ENCODE peak calls at places on chromosomes 5 and 9, in ten cellular contexts. O is mammary epithelial cell, M is endothelial cell, N is dorsolateral prefrontal cortex, Q is RWPE1, A is cardiac fibroblast, K is heart right ventricle, B is foreskin fibroblast, T is B cell, L is RWPE2. C is an unnamed sample.

GRCh38 chr9:132163457-132163875 is 1.6 kb downstream of the NTNG2 start:
- DNase-seq in O (no peak), M (no peak), Q (no peak), B (peak), T (no peak), N (no peak), A (no peak), L (no peak), K (no peak), C (no peak)

GRCh38 chr9:128702949-128703615 is 779 bp downstream of the PKN3 start:
- DNase-seq in K (peak), L (no peak), O (no peak), N (no peak), M (no peak), B (peak), Q (peak), T (no peak), A (no peak), C (no peak)

GRCh38 chr9:7570107-7570720 is 229.4 kb downstream of the DMAC1 start:
- DNase-seq in L (no peak), O (peak), N (no peak), Q (no peak), K (no peak), B (peak), T (no peak), A (peak), M (peak), C (peak)

GRCh38 chr9:86512929-86513328 is 158.7 kb upstream of the TUT7 start:
- DNase-seq in L (no peak), N (no peak), A (no peak), M (no peak), Q (no peak), O (no peak), K (no peak), T (no peak), B (no peak), C (no peak)

GRCh38 chr9:8856686-8857329 is 1057.2 kb upstream of the DMAC1 start:
- DNase-seq in M (no peak), L (no peak), T (no peak), O (no peak), Q (no peak), B (peak), A (no peak), N (no peak), K (no peak), C (no peak)

GRCh38 chr5:173950829-173951228 is 38.1 kb upstream of the C5orf47 start:
- DNase-seq in B (no peak), A (no peak), M (no peak), Q (no peak), T (no peak), N (no peak), L (no peak), K (no peak), O (no peak), C (no peak)

GRCh38 chr5:117800261-117800660 is 1188.1 kb downstream of the DTWD2 start:
- DNase-seq in B (peak), N (no peak), A (peak), K (no peak), Q (no peak), T (no peak), L (no peak), O (no peak), M (no peak), C (no peak)

GRCh38 chr5:148963679-148964078 is 99.2 kb downstream of the SH3TC2 start:
- DNase-seq in B (no peak), T (no peak), O (no peak), N (no peak), A (no peak), Q (no peak), K (no peak), L (no peak), M (no peak), C (no peak)

GRCh38 chr9:130023147-130023787 is 19.7 kb downstream of the FNBP1 start:
- DNase-seq in K (no peak), B (no peak), T (peak), A (no peak), M (no peak), O (peak), Q (no peak), L (no peak), N (no peak), C (peak)

GRCh38 chr5:149405550-149406202 is 26.6 kb upstream of the IL17B start:
- DNase-seq in K (no peak), M (no peak), B (peak), T (no peak), N (no peak), Q (no peak), L (no peak), O (no peak), A (peak), C (no peak)

GRCh38 chr5:147509710-147510651 is at the start of gene DPYSL3:
- DNase-seq in A (peak), T (no peak), K (peak), M (peak), N (peak), L (peak), O (peak), B (peak), Q (peak), C (peak)

GRCh38 chr9:134637241-134637640 is 4.4 kb upstream of the COL5A1 start:
- DNase-seq in A (no peak), L (peak), K (no peak), M (no peak), Q (no peak), B (no peak), T (no peak), N (no peak), O (no peak), C (no peak)

GRCh38 chr9:134601764-134602163 is 39.8 kb upstream of the COL5A1 start:
- DNase-seq in L (no peak), A (peak), K (no peak), N (no peak), O (no peak), M (no peak), B (peak), Q (no peak), T (no peak), C (no peak)

GRCh38 chr9:27382989-27383388 is 86.0 kb upstream of the EQTN start:
- DNase-seq in A (no peak), M (no peak), N (no peak), K (no peak), L (no peak), B (no peak), O (no peak), Q (no peak), T (no peak), C (peak)

GRCh38 chr9:127927457-127928231 is 2.9 kb downstream of the PIP5KL1 start:
- DNase-seq in K (no peak), T (peak), A (no peak), B (no peak), N (no peak), O (peak), L (peak), M (no peak), Q (peak), C (peak)

GRCh38 chr5:153866176-153866575 is 172.5 kb downstream of the FAM114A2 start:
- DNase-seq in K (no peak), N (no peak), Q (no peak), A (no peak), O (no peak), M (no peak), L (no peak), B (no peak), T (no peak), C (no peak)

GRCh38 chr9:68530618-68531017 is 10.1 kb downstream of the TMEM252 start:
- DNase-seq in K (peak), A (peak), T (no peak), O (no peak), B (no peak), L (no peak), N (no peak), Q (no peak), M (peak), C (no peak)

GRCh38 chr9:78242041-78242440 is 6.2 kb downstream of the CEP78 start:
- DNase-seq in T (no peak), M (no peak), N (no peak), O (no peak), L (no peak), K (no peak), B (no peak), Q (no peak), A (no peak), C (no peak)

GRCh38 chr9:78238061-78239038 is 2.5 kb downstream of the CEP78 start:
- DNase-seq in T (no peak), K (no peak), L (no peak), A (no peak), N (no peak), B (no peak), M (no peak), O (no peak), Q (no peak), C (no peak)

GRCh38 chr9:78235771-78236510 is at the start of gene CEP78:
- DNase-seq in M (peak), B (peak), Q (peak), T (peak), O (peak), L (peak), A (peak), K (peak), N (peak), C (peak)

GRCh38 chr9:78236511-78236950 is 656 bp downstream of the CEP78 start:
- DNase-seq in B (no peak), N (no peak), T (no peak), O (peak), K (no peak), A (no peak), M (no peak), L (no peak), Q (peak), C (no peak)

DNA sequence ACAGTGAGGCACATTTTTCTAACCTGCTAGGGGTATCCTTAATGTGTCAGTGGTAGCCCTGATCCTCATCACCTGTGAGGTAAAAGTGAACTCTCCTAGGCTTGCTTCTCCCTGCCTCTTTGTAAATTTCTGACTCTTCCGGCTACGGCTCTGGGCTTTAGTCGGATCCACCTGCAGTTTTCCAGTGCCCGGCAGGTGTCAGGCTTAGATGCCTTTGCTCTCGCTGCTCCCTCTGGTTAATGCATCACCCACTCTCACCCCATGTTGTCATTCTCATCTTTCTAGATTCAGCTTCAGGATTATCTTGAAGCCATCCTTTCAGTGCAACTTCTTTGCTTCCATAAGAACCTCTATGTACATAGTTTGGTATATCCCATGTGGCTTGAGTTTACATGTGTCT is 3.6 kb downstream of the CEP78 start:
- DNase-seq in A (no peak), T (no peak), M (no peak), N (no peak), K (no peak), L (no peak), O (peak), Q (peak), B (peak), C (peak)
- TF ChIP-seq CTCF in A (no peak), T (no peak), M (no peak), N (no peak), K (no peak), L (peak), O (peak), Q (peak), B (peak), C (peak)

GRCh38 chr5:172902497-172903472 is 56.4 kb upstream of the RPL26L1 start:
- DNase-seq in L (peak), M (peak), O (no peak), T (no peak), N (no peak), K (peak), Q (peak), A (peak), B (peak), C (peak)
- TF ChIP-seq CTCF in L (peak), M (no peak), O (peak), T (no peak), N (peak), K (peak), Q (no peak), A (peak), B (peak), C (peak)

DNA sequence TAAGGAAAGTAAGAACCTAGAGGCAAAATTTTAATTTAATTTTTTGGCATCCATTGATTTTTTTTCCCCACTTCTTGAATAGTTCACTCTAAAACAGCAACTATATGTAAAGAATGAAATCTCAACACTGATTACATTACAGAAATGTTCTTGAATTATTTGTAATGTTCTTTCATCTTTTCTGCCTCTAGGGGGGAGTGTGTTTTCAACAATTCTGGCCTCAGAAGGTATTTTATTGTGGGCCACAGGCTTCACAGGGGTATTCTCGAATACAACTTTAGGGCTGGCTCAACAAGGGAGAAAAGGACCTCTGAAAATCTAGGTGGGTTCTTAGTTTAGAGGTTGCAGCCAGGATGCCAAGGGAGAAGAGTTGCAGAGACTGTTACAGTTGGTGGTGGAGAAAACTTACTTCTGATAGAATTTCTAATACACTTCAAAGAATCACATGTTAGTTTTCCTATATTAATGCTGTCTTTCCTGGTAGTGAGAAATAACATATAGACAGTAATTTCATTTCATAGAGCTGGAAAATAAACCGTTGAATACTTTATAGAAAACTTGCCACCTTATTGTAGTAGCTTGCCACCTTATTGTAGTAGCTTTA is 3.6 kb upstream of the NPR3 start:
- DNase-seq in B (peak), N (no peak), L (no peak), O (no peak), Q (peak), K (no peak), A (peak), M (no peak), T (no peak), C (peak)
- TF ChIP-seq CTCF in B (peak), N (peak), L (peak), O (peak), Q (peak), K (peak), A (peak), M (peak), T (no peak), C (peak)

DNA sequence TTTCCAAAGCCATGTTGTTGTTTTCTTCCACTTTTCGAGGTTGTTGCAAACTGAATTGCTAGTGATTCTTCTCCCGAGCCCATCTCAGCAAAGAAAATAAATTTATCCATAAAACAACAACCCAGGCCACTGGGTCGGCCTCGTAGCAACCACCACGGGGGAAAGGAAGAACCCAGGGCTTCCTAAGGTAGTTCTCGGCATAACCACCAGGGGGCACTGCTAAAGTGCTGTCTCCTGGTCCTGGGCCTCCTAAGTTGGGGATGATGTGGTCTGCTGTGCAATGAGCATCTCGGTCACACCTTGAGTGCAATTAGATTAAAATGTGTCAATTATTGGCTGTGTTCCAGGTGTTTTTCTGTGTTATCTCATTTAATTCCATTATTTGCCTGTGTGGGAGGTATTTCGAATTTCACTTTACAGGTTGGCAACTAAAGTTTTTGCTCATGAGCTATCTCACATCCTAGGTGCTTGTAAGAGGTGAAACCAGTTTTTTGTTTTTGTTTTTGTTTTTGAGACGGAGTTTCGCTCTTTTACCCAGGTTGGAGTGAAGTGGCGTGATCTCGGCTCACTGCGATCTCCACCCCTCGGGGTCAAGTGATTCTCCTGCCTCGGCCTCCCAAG is 102.8 kb upstream of the DAP start:
- DNase-seq in Q (peak), L (no peak), M (peak), B (peak), O (peak), A (peak), N (no peak), T (peak), K (peak), C (peak)
- TF ChIP-seq CTCF in Q (peak), L (peak), M (peak), B (peak), O (peak), A (peak), N (peak), T (peak), K (peak), C (peak)

GRCh38 chr5:41921166-41921565 is 3.9 kb upstream of the FBXO4 start:
- DNase-seq in K (no peak), L (no peak), N (no peak), T (no peak), A (no peak), M (no peak), O (no peak), Q (no peak), B (no peak), C (no peak)
- TF ChIP-seq CTCF in K (no peak), L (no peak), N (no peak), T (no peak), A (no peak), M (no peak), O (no peak), Q (no peak), B (no peak), C (no peak)

GRCh38 chr5:123455640-123456039 is 32.4 kb upstream of the CEP120 start:
- DNase-seq in L (no peak), Q (no peak), M (no peak), A (no peak), B (no peak), T (no peak), K (no peak), N (no peak), O (no peak), C (peak)
- TF ChIP-seq CTCF in L (no peak), Q (no peak), M (no peak), A (no peak), B (no peak), T (no peak), K (no peak), N (no peak), O (peak), C (no peak)